ENCODE peak calls at places on chromosomes 1 and 21, in seven cellular contexts. One of them, this sample, is unnamed.

GRCh38 chr1:39142394-39143060 is 62.0 kb upstream of the MACF1 start:
- DNase-seq in gastrocnemius medialis: no peak
- DNase-seq in foreskin fibroblast: no peak
- DNase-seq in stomach: peak
- DNase-seq in body of pancreas: peak
- DNase-seq in sigmoid colon: no peak
- DNase-seq in hepatocyte: peak
- DNase-seq in this sample: no peak

GRCh38 chr1:6534248-6534647 is 20.1 kb downstream of the NOL9 start:
- DNase-seq in gastrocnemius medialis: no peak
- DNase-seq in foreskin fibroblast: no peak
- DNase-seq in stomach: no peak
- DNase-seq in body of pancreas: no peak
- DNase-seq in sigmoid colon: no peak
- DNase-seq in hepatocyte: no peak
- DNase-seq in this sample: no peak

GRCh38 chr1:241639653-241640148 is 468 bp downstream of the CHML start:
- DNase-seq in gastrocnemius medialis: peak
- DNase-seq in foreskin fibroblast: no peak
- DNase-seq in stomach: no peak
- DNase-seq in body of pancreas: no peak
- DNase-seq in sigmoid colon: peak
- DNase-seq in hepatocyte: peak
- DNase-seq in this sample: peak

GRCh38 chr1:6279721-6280383 is 19.0 kb upstream of the GPR153 start:
- DNase-seq in gastrocnemius medialis: no peak
- DNase-seq in foreskin fibroblast: no peak
- DNase-seq in stomach: no peak
- DNase-seq in body of pancreas: no peak
- DNase-seq in sigmoid colon: no peak
- DNase-seq in hepatocyte: no peak
- DNase-seq in this sample: no peak

GRCh38 chr21:45467221-45467779 is 62.3 kb downstream of the COL18A1 start:
- DNase-seq in gastrocnemius medialis: no peak
- DNase-seq in foreskin fibroblast: no peak
- DNase-seq in stomach: no peak
- DNase-seq in body of pancreas: no peak
- DNase-seq in sigmoid colon: no peak
- DNase-seq in hepatocyte: no peak
- DNase-seq in this sample: peak

GRCh38 chr1:244029137-244029536 is 21.9 kb upstream of the ZBTB18 start:
- DNase-seq in gastrocnemius medialis: no peak
- DNase-seq in foreskin fibroblast: no peak
- DNase-seq in stomach: no peak
- DNase-seq in body of pancreas: no peak
- DNase-seq in sigmoid colon: no peak
- DNase-seq in hepatocyte: no peak
- DNase-seq in this sample: no peak

GRCh38 chr1:201594575-201595245 is 55.8 kb downstream of the NAV1 start:
- DNase-seq in gastrocnemius medialis: no peak
- DNase-seq in foreskin fibroblast: no peak
- DNase-seq in stomach: no peak
- DNase-seq in body of pancreas: no peak
- DNase-seq in sigmoid colon: peak
- DNase-seq in hepatocyte: peak
- DNase-seq in this sample: no peak

GRCh38 chr1:166857995-166858394 is 18.1 kb downstream of the TADA1 start:
- DNase-seq in gastrocnemius medialis: no peak
- DNase-seq in foreskin fibroblast: no peak
- DNase-seq in stomach: no peak
- DNase-seq in body of pancreas: no peak
- DNase-seq in sigmoid colon: no peak
- DNase-seq in hepatocyte: no peak
- DNase-seq in this sample: no peak

GRCh38 chr1:33098371-33098770 is 17.4 kb downstream of the AZIN2 start:
- DNase-seq in gastrocnemius medialis: no peak
- DNase-seq in foreskin fibroblast: no peak
- DNase-seq in stomach: no peak
- DNase-seq in body of pancreas: no peak
- DNase-seq in sigmoid colon: no peak
- DNase-seq in hepatocyte: no peak
- DNase-seq in this sample: no peak

GRCh38 chr1:19476440-19477190 is 8.7 kb downstream of the CAPZB start:
- DNase-seq in gastrocnemius medialis: no peak
- DNase-seq in foreskin fibroblast: no peak
- DNase-seq in stomach: no peak
- DNase-seq in body of pancreas: no peak
- DNase-seq in sigmoid colon: no peak
- DNase-seq in hepatocyte: no peak
- DNase-seq in this sample: peak

GRCh38 chr1:23551849-23552248 is 7.5 kb downstream of the ID3 start:
- DNase-seq in gastrocnemius medialis: no peak
- DNase-seq in foreskin fibroblast: no peak
- DNase-seq in stomach: no peak
- DNase-seq in body of pancreas: no peak
- DNase-seq in sigmoid colon: no peak
- DNase-seq in hepatocyte: no peak
- DNase-seq in this sample: no peak

GRCh38 chr1:160367934-160368923 is 1.4 kb downstream of the NHLH1 start:
- DNase-seq in gastrocnemius medialis: no peak
- DNase-seq in foreskin fibroblast: no peak
- DNase-seq in stomach: no peak
- DNase-seq in body of pancreas: no peak
- DNase-seq in sigmoid colon: no peak
- DNase-seq in hepatocyte: no peak
- DNase-seq in this sample: no peak

GRCh38 chr1:116878804-116879477 is 30.8 kb upstream of the PTGFRN start:
- DNase-seq in gastrocnemius medialis: peak
- DNase-seq in foreskin fibroblast: no peak
- DNase-seq in stomach: no peak
- DNase-seq in body of pancreas: peak
- DNase-seq in sigmoid colon: peak
- DNase-seq in hepatocyte: peak
- DNase-seq in this sample: peak

GRCh38 chr1:81681570-81681969 is 119.2 kb upstream of the ADGRL2 start:
- DNase-seq in gastrocnemius medialis: no peak
- DNase-seq in foreskin fibroblast: peak
- DNase-seq in stomach: peak
- DNase-seq in body of pancreas: peak
- DNase-seq in sigmoid colon: no peak
- DNase-seq in hepatocyte: no peak
- DNase-seq in this sample: no peak

GRCh38 chr1:40316595-40317393 is at the start of gene COL9A2:
- DNase-seq in gastrocnemius medialis: no peak
- DNase-seq in foreskin fibroblast: no peak
- DNase-seq in stomach: peak
- DNase-seq in body of pancreas: peak
- DNase-seq in sigmoid colon: no peak
- DNase-seq in hepatocyte: peak
- DNase-seq in this sample: no peak

GRCh38 chr1:210978316-210978993 is 155.5 kb downstream of the KCNH1 start:
- DNase-seq in gastrocnemius medialis: no peak
- DNase-seq in foreskin fibroblast: no peak
- DNase-seq in stomach: no peak
- DNase-seq in body of pancreas: no peak
- DNase-seq in sigmoid colon: no peak
- DNase-seq in hepatocyte: no peak
- DNase-seq in this sample: no peak

GRCh38 chr1:224116131-224116530 is 2.2 kb downstream of the FBXO28 start:
- DNase-seq in gastrocnemius medialis: no peak
- DNase-seq in foreskin fibroblast: peak
- DNase-seq in stomach: no peak
- DNase-seq in body of pancreas: no peak
- DNase-seq in sigmoid colon: no peak
- DNase-seq in hepatocyte: peak
- DNase-seq in this sample: no peak

GRCh38 chr1:167599839-167600581 is 30.0 kb upstream of the RCSD1 start:
- DNase-seq in gastrocnemius medialis: peak
- DNase-seq in foreskin fibroblast: peak
- DNase-seq in stomach: no peak
- DNase-seq in body of pancreas: peak
- DNase-seq in sigmoid colon: no peak
- DNase-seq in hepatocyte: peak
- DNase-seq in this sample: peak

GRCh38 chr1:209046935-209047334 is 536.6 kb upstream of the CAMK1G start:
- DNase-seq in gastrocnemius medialis: no peak
- DNase-seq in foreskin fibroblast: no peak
- DNase-seq in stomach: no peak
- DNase-seq in body of pancreas: no peak
- DNase-seq in sigmoid colon: no peak
- DNase-seq in hepatocyte: no peak
- DNase-seq in this sample: no peak

GRCh38 chr1:213820362-213821149 is 167.2 kb upstream of the PROX1 start:
- DNase-seq in gastrocnemius medialis: no peak
- DNase-seq in foreskin fibroblast: no peak
- DNase-seq in stomach: no peak
- DNase-seq in body of pancreas: peak
- DNase-seq in sigmoid colon: no peak
- DNase-seq in hepatocyte: peak
- DNase-seq in this sample: no peak

GRCh38 chr1:51433269-51433971 is 85.6 kb downstream of the EPS15 start:
- DNase-seq in gastrocnemius medialis: no peak
- DNase-seq in foreskin fibroblast: no peak
- DNase-seq in stomach: no peak
- DNase-seq in body of pancreas: no peak
- DNase-seq in sigmoid colon: no peak
- DNase-seq in hepatocyte: no peak
- DNase-seq in this sample: no peak

GRCh38 chr1:96370752-96371151 is 350.8 kb upstream of the PTBP2 start:
- DNase-seq in gastrocnemius medialis: no peak
- DNase-seq in foreskin fibroblast: peak
- DNase-seq in stomach: no peak
- DNase-seq in body of pancreas: no peak
- DNase-seq in sigmoid colon: no peak
- DNase-seq in hepatocyte: peak
- DNase-seq in this sample: peak

GRCh38 chr1:111463029-111463683 is 10.6 kb upstream of the C1orf162 start:
- DNase-seq in gastrocnemius medialis: no peak
- DNase-seq in foreskin fibroblast: peak
- DNase-seq in stomach: no peak
- DNase-seq in body of pancreas: peak
- DNase-seq in sigmoid colon: no peak
- DNase-seq in hepatocyte: no peak
- DNase-seq in this sample: no peak

GRCh38 chr1:161702250-161702649 is 4.8 kb upstream of the FCRLA start:
- DNase-seq in gastrocnemius medialis: no peak
- DNase-seq in foreskin fibroblast: no peak
- DNase-seq in stomach: no peak
- DNase-seq in body of pancreas: no peak
- DNase-seq in sigmoid colon: no peak
- DNase-seq in hepatocyte: peak
- DNase-seq in this sample: no peak

GRCh38 chr1:23916209-23917131 is 3.3 kb upstream of the CNR2 start:
- DNase-seq in gastrocnemius medialis: peak
- DNase-seq in foreskin fibroblast: peak
- DNase-seq in stomach: peak
- DNase-seq in body of pancreas: peak
- DNase-seq in sigmoid colon: peak
- DNase-seq in hepatocyte: peak
- DNase-seq in this sample: peak

DNA sequence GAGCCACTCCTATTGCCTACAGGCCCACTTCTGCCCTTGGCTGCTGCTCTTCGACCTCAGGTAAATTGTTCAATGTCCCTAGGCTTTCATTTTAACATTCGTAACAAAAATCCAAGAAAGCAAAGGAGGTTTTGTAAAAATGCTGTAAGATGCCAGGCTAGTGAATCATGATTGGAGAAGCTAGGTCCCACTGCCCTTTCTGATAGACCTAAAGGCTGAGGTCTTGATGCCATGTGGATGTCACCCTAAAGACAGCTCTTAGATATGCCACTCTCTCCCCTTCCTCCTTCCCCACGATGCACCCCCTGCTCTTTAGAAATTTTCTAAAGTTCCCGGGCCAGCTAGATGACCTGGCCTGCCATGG is 9.9 kb upstream of the TMEM39B start:
- DNase-seq in gastrocnemius medialis: no peak
- DNase-seq in foreskin fibroblast: no peak
- DNase-seq in stomach: no peak
- DNase-seq in body of pancreas: no peak
- DNase-seq in sigmoid colon: no peak
- DNase-seq in hepatocyte: no peak
- DNase-seq in this sample: no peak
- H3K4me3 ChIP-seq in gastrocnemius medialis: no peak
- H3K4me3 ChIP-seq in foreskin fibroblast: no peak
- H3K4me3 ChIP-seq in stomach: no peak
- H3K4me3 ChIP-seq in body of pancreas: no peak
- H3K4me3 ChIP-seq in sigmoid colon: no peak
- H3K4me3 ChIP-seq in hepatocyte: no peak
- H3K4me3 ChIP-seq in this sample: no peak

DNA sequence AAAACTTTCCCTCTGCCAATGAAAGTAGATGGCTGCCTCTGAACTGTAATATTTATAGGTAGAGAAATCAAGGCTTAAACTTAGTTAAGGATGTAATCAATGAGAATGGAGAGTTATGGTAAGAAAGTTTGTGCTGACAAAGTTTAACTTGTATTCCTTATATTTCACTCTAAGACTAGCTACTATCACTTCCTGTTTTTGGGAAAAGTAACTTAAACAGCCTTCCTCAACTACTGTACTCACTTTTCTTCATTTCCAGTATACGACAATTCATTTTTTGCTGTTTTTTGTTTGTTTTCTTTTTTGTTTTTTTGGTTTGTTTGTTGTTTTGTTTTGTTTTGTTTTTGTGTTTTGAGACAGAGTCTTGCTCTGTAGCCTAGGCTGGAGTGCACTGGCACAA is 3.7 kb downstream of the RGS18 start:
- DNase-seq in gastrocnemius medialis: no peak
- DNase-seq in foreskin fibroblast: no peak
- DNase-seq in stomach: no peak
- DNase-seq in body of pancreas: no peak
- DNase-seq in sigmoid colon: no peak
- DNase-seq in hepatocyte: no peak
- DNase-seq in this sample: no peak
- TF ChIP-seq CTCF in gastrocnemius medialis: no peak
- TF ChIP-seq CTCF in foreskin fibroblast: no peak
- TF ChIP-seq CTCF in stomach: no peak
- TF ChIP-seq CTCF in body of pancreas: no peak
- TF ChIP-seq CTCF in sigmoid colon: no peak
- TF ChIP-seq CTCF in hepatocyte: no peak
- TF ChIP-seq CTCF in this sample: no peak

GRCh38 chr1:225425211-225425786 is 2.5 kb downstream of the LBR start:
- DNase-seq in gastrocnemius medialis: no peak
- DNase-seq in foreskin fibroblast: peak
- DNase-seq in stomach: no peak
- DNase-seq in body of pancreas: no peak
- DNase-seq in sigmoid colon: no peak
- DNase-seq in hepatocyte: no peak
- DNase-seq in this sample: no peak
- H3K4me3 ChIP-seq in gastrocnemius medialis: no peak
- H3K4me3 ChIP-seq in foreskin fibroblast: peak
- H3K4me3 ChIP-seq in stomach: peak
- H3K4me3 ChIP-seq in body of pancreas: no peak
- H3K4me3 ChIP-seq in sigmoid colon: peak
- H3K4me3 ChIP-seq in hepatocyte: no peak
- H3K4me3 ChIP-seq in this sample: no peak

DNA sequence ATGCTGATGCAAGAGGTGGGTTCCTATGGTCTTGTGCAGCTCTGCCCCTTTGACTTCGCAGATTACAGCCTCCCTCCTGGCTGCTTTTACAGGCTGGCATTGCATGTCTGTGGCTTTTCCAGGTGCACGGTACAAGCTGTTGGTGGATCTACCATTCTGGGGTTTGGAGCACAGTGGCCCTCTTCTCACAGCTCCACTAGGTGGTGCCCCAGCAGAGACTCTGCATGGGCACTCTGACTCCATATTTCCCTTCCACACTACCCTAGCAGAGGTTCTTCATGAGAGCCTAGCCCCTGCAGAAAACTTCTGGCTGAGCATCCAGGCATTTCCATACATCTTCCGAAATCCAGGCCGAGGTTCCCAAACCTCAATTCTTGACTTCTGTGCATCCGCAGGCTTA is 989.0 kb downstream of the PLA2G4A start:
- DNase-seq in gastrocnemius medialis: no peak
- DNase-seq in foreskin fibroblast: no peak
- DNase-seq in stomach: no peak
- DNase-seq in body of pancreas: no peak
- DNase-seq in sigmoid colon: no peak
- DNase-seq in hepatocyte: no peak
- DNase-seq in this sample: no peak
- TF ChIP-seq CTCF in gastrocnemius medialis: no peak
- TF ChIP-seq CTCF in foreskin fibroblast: no peak
- TF ChIP-seq CTCF in stomach: no peak
- TF ChIP-seq CTCF in body of pancreas: no peak
- TF ChIP-seq CTCF in sigmoid colon: no peak
- TF ChIP-seq CTCF in hepatocyte: no peak
- TF ChIP-seq CTCF in this sample: no peak